ENCODE peak calls at places on chromosomes 1 and 21, in ten cellular contexts. H, D, X, T, W, M, J, F, Y and R are unnamed samples.

GRCh38 chr1:56484695-56485094 is 94.7 kb downstream of the PLPP3 start:
- DNase-seq in H (no peak), D (no peak), X (no peak), T (no peak), W (no peak), M (no peak), J (no peak), F (no peak), Y (no peak), R (no peak)

GRCh38 chr1:157133431-157133830 is 4.8 kb downstream of the ETV3 start:
- DNase-seq in H (no peak), D (no peak), X (no peak), T (no peak), W (no peak), M (no peak), J (no peak), F (no peak), Y (no peak), R (no peak)

GRCh38 chr1:150596976-150597375 is 17.6 kb upstream of the MCL1 start:
- DNase-seq in H (no peak), D (no peak), X (no peak), T (no peak), W (no peak), M (peak; percentile 17), J (no peak), F (no peak), Y (no peak), R (no peak)

GRCh38 chr1:218345673-218346390 is 696 bp downstream of the TGFB2 start:
- DNase-seq in H (peak; percentile 40), D (peak; percentile 50), X (peak; percentile 91), T (no peak), W (peak; percentile 35), M (peak; percentile 76), J (peak; percentile 69), F (peak; percentile 62), Y (peak; percentile 37), R (no peak)

GRCh38 chr1:221576268-221576667 is 165.6 kb downstream of the DUSP10 start:
- DNase-seq in H (no peak), D (no peak), X (no peak), T (no peak), W (no peak), M (no peak), J (no peak), F (peak; percentile 11), Y (no peak), R (no peak)

GRCh38 chr21:44773291-44773932 is 28.2 kb downstream of the UBE2G2 start:
- DNase-seq in H (no peak), D (no peak), X (peak; percentile 100), T (no peak), W (no peak), M (peak; percentile 90), J (no peak), F (no peak), Y (no peak), R (no peak)

GRCh38 chr1:100530901-100531487 is 6.9 kb upstream of the GPR88 start:
- DNase-seq in H (peak; percentile 96), D (no peak), X (no peak), T (no peak), W (no peak), M (no peak), J (no peak), F (no peak), Y (peak; percentile 33), R (no peak)

GRCh38 chr1:55893155-55893554 is 678.0 kb upstream of the USP24 start:
- DNase-seq in H (peak; percentile 34), D (no peak), X (peak; percentile 16), T (no peak), W (peak; percentile 46), M (peak; percentile 42), J (no peak), F (peak; percentile 56), Y (no peak), R (no peak)

GRCh38 chr1:222815367-222815765 is 527 bp downstream of the DISP1 start:
- DNase-seq in H (no peak), D (no peak), X (peak; percentile 86), T (peak; percentile 64), W (no peak), M (no peak), J (no peak), F (peak; percentile 51), Y (peak; percentile 87), R (peak; percentile 14)

GRCh38 chr1:3505161-3505560 is 50.7 kb downstream of the ARHGEF16 start:
- DNase-seq in H (no peak), D (no peak), X (peak; percentile 50), T (no peak), W (no peak), M (no peak), J (no peak), F (no peak), Y (no peak), R (no peak)

GRCh38 chr1:241767737-241768136 is 80.3 kb upstream of the EXO1 start:
- DNase-seq in H (no peak), D (no peak), X (no peak), T (no peak), W (no peak), M (no peak), J (no peak), F (no peak), Y (no peak), R (no peak)

GRCh38 chr1:200731654-200732332 is 6.9 kb upstream of the CAMSAP2 start:
- DNase-seq in H (no peak), D (no peak), X (no peak), T (no peak), W (no peak), M (no peak), J (no peak), F (no peak), Y (no peak), R (no peak)

GRCh38 chr1:117147856-117148588 is 26.5 kb upstream of the TRIM45 start:
- DNase-seq in H (no peak), D (no peak), X (peak; percentile 68), T (no peak), W (no peak), M (peak; percentile 17), J (no peak), F (no peak), Y (no peak), R (no peak)

GRCh38 chr1:61079898-61080336 is 2.4 kb upstream of the NFIA start:
- DNase-seq in H (no peak), D (no peak), X (peak; percentile 90), T (no peak), W (peak; percentile 49), M (peak; percentile 77), J (no peak), F (peak; percentile 57), Y (peak; percentile 32), R (no peak)